ENCODE peak calls at places on chromosomes 5 and 9, in four cellular contexts. S, V, Y and U are unnamed samples.

GRCh38 chr9:30289435-30289834 is 2095.0 kb upstream of the ACO1 start:
- DNase-seq in S (no peak), V (no peak), Y (no peak), U (no peak)

GRCh38 chr5:123545506-123545905 is 33.5 kb downstream of the CSNK1G3 start:
- DNase-seq in S (peak), V (no peak), Y (peak), U (peak)

GRCh38 chr5:146188358-146188757 is 5.9 kb upstream of the LARS1 start:
- DNase-seq in S (peak), V (no peak), Y (no peak), U (no peak)

GRCh38 chr9:18056269-18056992 is 417.5 kb upstream of the ADAMTSL1 start:
- DNase-seq in S (no peak), V (no peak), Y (no peak), U (no peak)

GRCh38 chr5:112779531-112779930 is 41.8 kb downstream of the APC start:
- DNase-seq in S (peak), V (no peak), Y (no peak), U (peak)

GRCh38 chr9:125613156-125613555 is 93.9 kb downstream of the MAPKAP1 start:
- DNase-seq in S (no peak), V (no peak), Y (no peak), U (no peak)

GRCh38 chr9:135253305-135254004 is 166.0 kb downstream of the OLFM1 start:
- DNase-seq in S (no peak), V (no peak), Y (no peak), U (no peak)

GRCh38 chr5:90558344-90559192 is at the start of gene ADGRV1:
- DNase-seq in S (peak), V (peak), Y (no peak), U (peak)

GRCh38 chr5:137753227-137753985 is 757 bp downstream of the HNRNPA0 start:
- DNase-seq in S (no peak), V (no peak), Y (peak), U (no peak)

GRCh38 chr9:70085241-70085640 is 41.6 kb downstream of the MAMDC2 start:
- DNase-seq in S (peak), V (no peak), Y (no peak), U (peak)

GRCh38 chr5:134273642-134274361 is 47.9 kb upstream of the PPP2CA start:
- DNase-seq in S (no peak), V (no peak), Y (no peak), U (no peak)